ENCODE peak calls at places on chromosomes 16 and 17, in six cellular contexts. One of them, this sample, is unnamed.

GRCh38 chr17:17053446-17054379 is 11.5 kb downstream of the MPRIP start:
- DNase-seq in HTR-8/SVneo: no peak
- DNase-seq in activated CD4-positive, alpha-beta T cell treated with anti-CD3 and anti-CD28 coated beads, Interleukin-2, amount 50 U/mL, for 1 hour: no peak
- DNase-seq in GM04503: no peak
- DNase-seq in GM13977: no peak
- DNase-seq in A549: no peak
- DNase-seq in this sample: no peak

GRCh38 chr16:3998793-3999478 is 117.3 kb downstream of the ADCY9 start:
- DNase-seq in HTR-8/SVneo: no peak
- DNase-seq in activated CD4-positive, alpha-beta T cell treated with anti-CD3 and anti-CD28 coated beads, Interleukin-2, amount 50 U/mL, for 1 hour: no peak
- DNase-seq in GM04503: peak
- DNase-seq in GM13977: no peak
- DNase-seq in A549: no peak
- DNase-seq in this sample: no peak

GRCh38 chr17:81480140-81480917 is 32.3 kb downstream of the ACTG1 start:
- DNase-seq in HTR-8/SVneo: peak
- DNase-seq in activated CD4-positive, alpha-beta T cell treated with anti-CD3 and anti-CD28 coated beads, Interleukin-2, amount 50 U/mL, for 1 hour: no peak
- DNase-seq in GM04503: peak
- DNase-seq in GM13977: no peak
- DNase-seq in A549: no peak
- DNase-seq in this sample: no peak

GRCh38 chr17:66426397-66427033 is 124.1 kb downstream of the PRKCA start:
- DNase-seq in HTR-8/SVneo: peak
- DNase-seq in activated CD4-positive, alpha-beta T cell treated with anti-CD3 and anti-CD28 coated beads, Interleukin-2, amount 50 U/mL, for 1 hour: peak
- DNase-seq in GM04503: no peak
- DNase-seq in GM13977: peak
- DNase-seq in A549: no peak
- DNase-seq in this sample: no peak

GRCh38 chr17:73562896-73563295 is 81.3 kb downstream of the SDK2 start:
- DNase-seq in HTR-8/SVneo: no peak
- DNase-seq in activated CD4-positive, alpha-beta T cell treated with anti-CD3 and anti-CD28 coated beads, Interleukin-2, amount 50 U/mL, for 1 hour: no peak
- DNase-seq in GM04503: no peak
- DNase-seq in GM13977: no peak
- DNase-seq in A549: no peak
- DNase-seq in this sample: no peak

GRCh38 chr17:6110592-6110991 is 40.4 kb downstream of the WSCD1 start:
- DNase-seq in HTR-8/SVneo: no peak
- DNase-seq in activated CD4-positive, alpha-beta T cell treated with anti-CD3 and anti-CD28 coated beads, Interleukin-2, amount 50 U/mL, for 1 hour: no peak
- DNase-seq in GM04503: no peak
- DNase-seq in GM13977: peak
- DNase-seq in A549: no peak
- DNase-seq in this sample: no peak

GRCh38 chr16:5460701-5461100 is 363.1 kb upstream of the EEF2KMT start:
- DNase-seq in HTR-8/SVneo: no peak
- DNase-seq in activated CD4-positive, alpha-beta T cell treated with anti-CD3 and anti-CD28 coated beads, Interleukin-2, amount 50 U/mL, for 1 hour: no peak
- DNase-seq in GM04503: no peak
- DNase-seq in GM13977: no peak
- DNase-seq in A549: no peak
- DNase-seq in this sample: no peak

GRCh38 chr16:11675561-11676511 is 7.6 kb downstream of the SNN start:
- DNase-seq in HTR-8/SVneo: no peak
- DNase-seq in activated CD4-positive, alpha-beta T cell treated with anti-CD3 and anti-CD28 coated beads, Interleukin-2, amount 50 U/mL, for 1 hour: no peak
- DNase-seq in GM04503: no peak
- DNase-seq in GM13977: no peak
- DNase-seq in A549: peak
- DNase-seq in this sample: no peak

GRCh38 chr16:69796285-69797118 is 34.4 kb downstream of the WWP2 start:
- DNase-seq in HTR-8/SVneo: peak
- DNase-seq in activated CD4-positive, alpha-beta T cell treated with anti-CD3 and anti-CD28 coated beads, Interleukin-2, amount 50 U/mL, for 1 hour: no peak
- DNase-seq in GM04503: no peak
- DNase-seq in GM13977: peak
- DNase-seq in A549: peak
- DNase-seq in this sample: no peak

GRCh38 chr17:81334419-81334896 is 39.4 kb upstream of the SLC38A10 start:
- DNase-seq in HTR-8/SVneo: no peak
- DNase-seq in activated CD4-positive, alpha-beta T cell treated with anti-CD3 and anti-CD28 coated beads, Interleukin-2, amount 50 U/mL, for 1 hour: no peak
- DNase-seq in GM04503: no peak
- DNase-seq in GM13977: no peak
- DNase-seq in A549: no peak
- DNase-seq in this sample: no peak

GRCh38 chr17:41428591-41429326 is 4.4 kb upstream of the KRT37 start:
- DNase-seq in HTR-8/SVneo: no peak
- DNase-seq in activated CD4-positive, alpha-beta T cell treated with anti-CD3 and anti-CD28 coated beads, Interleukin-2, amount 50 U/mL, for 1 hour: no peak
- DNase-seq in GM04503: no peak
- DNase-seq in GM13977: no peak
- DNase-seq in A549: no peak
- DNase-seq in this sample: no peak

GRCh38 chr16:53372942-53373871 is 61.1 kb upstream of the RBL2 start:
- DNase-seq in HTR-8/SVneo: no peak
- DNase-seq in activated CD4-positive, alpha-beta T cell treated with anti-CD3 and anti-CD28 coated beads, Interleukin-2, amount 50 U/mL, for 1 hour: peak
- DNase-seq in GM04503: no peak
- DNase-seq in GM13977: peak
- DNase-seq in A549: peak
- DNase-seq in this sample: no peak

GRCh38 chr16:67170168-67170947 is at the start of gene NOL3:
- DNase-seq in HTR-8/SVneo: peak
- DNase-seq in activated CD4-positive, alpha-beta T cell treated with anti-CD3 and anti-CD28 coated beads, Interleukin-2, amount 50 U/mL, for 1 hour: no peak
- DNase-seq in GM04503: no peak
- DNase-seq in GM13977: peak
- DNase-seq in A549: peak
- DNase-seq in this sample: peak

GRCh38 chr16:79850348-79850747 is 249.8 kb upstream of the MAF start:
- DNase-seq in HTR-8/SVneo: no peak
- DNase-seq in activated CD4-positive, alpha-beta T cell treated with anti-CD3 and anti-CD28 coated beads, Interleukin-2, amount 50 U/mL, for 1 hour: no peak
- DNase-seq in GM04503: no peak
- DNase-seq in GM13977: no peak
- DNase-seq in A549: no peak
- DNase-seq in this sample: no peak

GRCh38 chr16:57470683-57471082 is 8.2 kb downstream of the POLR2C start:
- DNase-seq in HTR-8/SVneo: no peak
- DNase-seq in activated CD4-positive, alpha-beta T cell treated with anti-CD3 and anti-CD28 coated beads, Interleukin-2, amount 50 U/mL, for 1 hour: no peak
- DNase-seq in GM04503: no peak
- DNase-seq in GM13977: no peak
- DNase-seq in A549: no peak
- DNase-seq in this sample: no peak

GRCh38 chr17:65547253-65547670 is 14.2 kb downstream of the AXIN2 start:
- DNase-seq in HTR-8/SVneo: no peak
- DNase-seq in activated CD4-positive, alpha-beta T cell treated with anti-CD3 and anti-CD28 coated beads, Interleukin-2, amount 50 U/mL, for 1 hour: no peak
- DNase-seq in GM04503: no peak
- DNase-seq in GM13977: no peak
- DNase-seq in A549: no peak
- DNase-seq in this sample: no peak

GRCh38 chr17:54864070-54864469 is 36.6 kb upstream of the TOM1L1 start:
- DNase-seq in HTR-8/SVneo: no peak
- DNase-seq in activated CD4-positive, alpha-beta T cell treated with anti-CD3 and anti-CD28 coated beads, Interleukin-2, amount 50 U/mL, for 1 hour: no peak
- DNase-seq in GM04503: no peak
- DNase-seq in GM13977: no peak
- DNase-seq in A549: no peak
- DNase-seq in this sample: no peak

GRCh38 chr16:67115649-67116048 is 5.9 kb downstream of the PHAF1 start:
- DNase-seq in HTR-8/SVneo: peak
- DNase-seq in activated CD4-positive, alpha-beta T cell treated with anti-CD3 and anti-CD28 coated beads, Interleukin-2, amount 50 U/mL, for 1 hour: no peak
- DNase-seq in GM04503: peak
- DNase-seq in GM13977: no peak
- DNase-seq in A549: peak
- DNase-seq in this sample: no peak

GRCh38 chr17:46175891-46176290 is 17.3 kb downstream of the KANSL1 start:
- DNase-seq in HTR-8/SVneo: no peak
- DNase-seq in activated CD4-positive, alpha-beta T cell treated with anti-CD3 and anti-CD28 coated beads, Interleukin-2, amount 50 U/mL, for 1 hour: no peak
- DNase-seq in GM04503: no peak
- DNase-seq in GM13977: no peak
- DNase-seq in A549: no peak
- DNase-seq in this sample: no peak

GRCh38 chr17:6524520-6524919 is 31.8 kb downstream of the PITPNM3 start:
- DNase-seq in HTR-8/SVneo: no peak
- DNase-seq in activated CD4-positive, alpha-beta T cell treated with anti-CD3 and anti-CD28 coated beads, Interleukin-2, amount 50 U/mL, for 1 hour: no peak
- DNase-seq in GM04503: no peak
- DNase-seq in GM13977: no peak
- DNase-seq in A549: peak
- DNase-seq in this sample: no peak

GRCh38 chr17:60393840-60394529 is 2.1 kb upstream of the USP32 start:
- DNase-seq in HTR-8/SVneo: no peak
- DNase-seq in activated CD4-positive, alpha-beta T cell treated with anti-CD3 and anti-CD28 coated beads, Interleukin-2, amount 50 U/mL, for 1 hour: no peak
- DNase-seq in GM04503: no peak
- DNase-seq in GM13977: no peak
- DNase-seq in A549: no peak
- DNase-seq in this sample: no peak

GRCh38 chr17:82611140-82612058 is 36.8 kb downstream of the WDR45B start:
- DNase-seq in HTR-8/SVneo: no peak
- DNase-seq in activated CD4-positive, alpha-beta T cell treated with anti-CD3 and anti-CD28 coated beads, Interleukin-2, amount 50 U/mL, for 1 hour: no peak
- DNase-seq in GM04503: no peak
- DNase-seq in GM13977: no peak
- DNase-seq in A549: no peak
- DNase-seq in this sample: no peak

GRCh38 chr17:76154292-76154691 is 13.2 kb upstream of the FOXJ1 start:
- DNase-seq in HTR-8/SVneo: no peak
- DNase-seq in activated CD4-positive, alpha-beta T cell treated with anti-CD3 and anti-CD28 coated beads, Interleukin-2, amount 50 U/mL, for 1 hour: no peak
- DNase-seq in GM04503: no peak
- DNase-seq in GM13977: no peak
- DNase-seq in A549: no peak
- DNase-seq in this sample: no peak

GRCh38 chr17:19331134-19331533 is 31.4 kb downstream of the B9D1 start:
- DNase-seq in HTR-8/SVneo: peak
- DNase-seq in activated CD4-positive, alpha-beta T cell treated with anti-CD3 and anti-CD28 coated beads, Interleukin-2, amount 50 U/mL, for 1 hour: no peak
- DNase-seq in GM04503: peak
- DNase-seq in GM13977: no peak
- DNase-seq in A549: no peak
- DNase-seq in this sample: no peak

GRCh38 chr17:46212634-46213435 is 19.6 kb upstream of the KANSL1 start:
- DNase-seq in HTR-8/SVneo: peak
- DNase-seq in activated CD4-positive, alpha-beta T cell treated with anti-CD3 and anti-CD28 coated beads, Interleukin-2, amount 50 U/mL, for 1 hour: peak
- DNase-seq in GM04503: no peak
- DNase-seq in GM13977: peak
- DNase-seq in A549: peak
- DNase-seq in this sample: no peak

GRCh38 chr16:7518158-7518557 is 185.5 kb downstream of the RBFOX1 start:
- DNase-seq in HTR-8/SVneo: no peak
- DNase-seq in activated CD4-positive, alpha-beta T cell treated with anti-CD3 and anti-CD28 coated beads, Interleukin-2, amount 50 U/mL, for 1 hour: no peak
- DNase-seq in GM04503: no peak
- DNase-seq in GM13977: no peak
- DNase-seq in A549: no peak
- DNase-seq in this sample: no peak

GRCh38 chr17:66468241-66469087 is 166.1 kb downstream of the PRKCA start:
- DNase-seq in HTR-8/SVneo: peak
- DNase-seq in activated CD4-positive, alpha-beta T cell treated with anti-CD3 and anti-CD28 coated beads, Interleukin-2, amount 50 U/mL, for 1 hour: no peak
- DNase-seq in GM04503: no peak
- DNase-seq in GM13977: no peak
- DNase-seq in A549: no peak
- DNase-seq in this sample: no peak

GRCh38 chr17:42342242-42343008 is 45.8 kb downstream of the STAT3 start:
- DNase-seq in HTR-8/SVneo: no peak
- DNase-seq in activated CD4-positive, alpha-beta T cell treated with anti-CD3 and anti-CD28 coated beads, Interleukin-2, amount 50 U/mL, for 1 hour: no peak
- DNase-seq in GM04503: no peak
- DNase-seq in GM13977: no peak
- DNase-seq in A549: no peak
- DNase-seq in this sample: no peak

GRCh38 chr16:84018710-84019109 is 23.9 kb downstream of the SLC38A8 start:
- DNase-seq in HTR-8/SVneo: no peak
- DNase-seq in activated CD4-positive, alpha-beta T cell treated with anti-CD3 and anti-CD28 coated beads, Interleukin-2, amount 50 U/mL, for 1 hour: no peak
- DNase-seq in GM04503: no peak
- DNase-seq in GM13977: no peak
- DNase-seq in A549: no peak
- DNase-seq in this sample: no peak

GRCh38 chr16:57976331-57976796 is 5.4 kb upstream of the CNGB1 start:
- DNase-seq in HTR-8/SVneo: no peak
- DNase-seq in activated CD4-positive, alpha-beta T cell treated with anti-CD3 and anti-CD28 coated beads, Interleukin-2, amount 50 U/mL, for 1 hour: no peak
- DNase-seq in GM04503: no peak
- DNase-seq in GM13977: no peak
- DNase-seq in A549: no peak
- DNase-seq in this sample: peak

GRCh38 chr16:89072216-89073130 is 21.2 kb upstream of the ACSF3 start:
- DNase-seq in HTR-8/SVneo: no peak
- DNase-seq in activated CD4-positive, alpha-beta T cell treated with anti-CD3 and anti-CD28 coated beads, Interleukin-2, amount 50 U/mL, for 1 hour: no peak
- DNase-seq in GM04503: no peak
- DNase-seq in GM13977: no peak
- DNase-seq in A549: no peak
- DNase-seq in this sample: no peak

GRCh38 chr17:80892900-80893603 is 98.6 kb upstream of the CHMP6 start:
- DNase-seq in HTR-8/SVneo: peak
- DNase-seq in activated CD4-positive, alpha-beta T cell treated with anti-CD3 and anti-CD28 coated beads, Interleukin-2, amount 50 U/mL, for 1 hour: peak
- DNase-seq in GM04503: no peak
- DNase-seq in GM13977: no peak
- DNase-seq in A549: peak
- DNase-seq in this sample: no peak

GRCh38 chr17:27572665-27573064 is 58.3 kb upstream of the LGALS9 start:
- DNase-seq in HTR-8/SVneo: no peak
- DNase-seq in activated CD4-positive, alpha-beta T cell treated with anti-CD3 and anti-CD28 coated beads, Interleukin-2, amount 50 U/mL, for 1 hour: no peak
- DNase-seq in GM04503: no peak
- DNase-seq in GM13977: no peak
- DNase-seq in A549: no peak
- DNase-seq in this sample: no peak

GRCh38 chr17:70945386-70945785 is 776.1 kb downstream of the KCNJ2 start:
- DNase-seq in HTR-8/SVneo: no peak
- DNase-seq in activated CD4-positive, alpha-beta T cell treated with anti-CD3 and anti-CD28 coated beads, Interleukin-2, amount 50 U/mL, for 1 hour: no peak
- DNase-seq in GM04503: no peak
- DNase-seq in GM13977: no peak
- DNase-seq in A549: no peak
- DNase-seq in this sample: no peak

GRCh38 chr16:55876854-55877253 is 1.7 kb upstream of the CES5A start:
- DNase-seq in HTR-8/SVneo: no peak
- DNase-seq in activated CD4-positive, alpha-beta T cell treated with anti-CD3 and anti-CD28 coated beads, Interleukin-2, amount 50 U/mL, for 1 hour: no peak
- DNase-seq in GM04503: no peak
- DNase-seq in GM13977: no peak
- DNase-seq in A549: no peak
- DNase-seq in this sample: no peak

GRCh38 chr17:70855401-70856054 is 686.2 kb downstream of the KCNJ2 start:
- DNase-seq in HTR-8/SVneo: no peak
- DNase-seq in activated CD4-positive, alpha-beta T cell treated with anti-CD3 and anti-CD28 coated beads, Interleukin-2, amount 50 U/mL, for 1 hour: no peak
- DNase-seq in GM04503: no peak
- DNase-seq in GM13977: no peak
- DNase-seq in A549: no peak
- DNase-seq in this sample: no peak